ENCODE peak calls at places on chromosomes 13 and 19, in nine cellular contexts. V is tibial nerve, H is lung, W is fibroblast of villous mesenchyme, Y is AG10803, P is spleen, M is stomach, Q is ovary, U is psoas muscle. I is an unnamed sample.

GRCh38 chr19:45591004-45591637 is 6.5 kb upstream of the OPA3 start:
- DNase-seq in V (no peak), H (peak), W (peak), Y (no peak), P (peak), M (peak), Q (no peak), U (peak), I (peak)

GRCh38 chr13:106566682-106567420 is 1.1 kb downstream of the ARGLU1 start:
- DNase-seq in V (peak), H (peak), W (peak), Y (peak), P (peak), M (peak), Q (peak), U (peak), I (peak)

GRCh38 chr13:36493046-36493445 is 60.8 kb downstream of the CCNA1 start:
- DNase-seq in V (no peak), H (no peak), W (no peak), Y (no peak), P (no peak), M (no peak), Q (no peak), U (no peak), I (no peak)

GRCh38 chr19:10372698-10373097 is 7.7 kb downstream of the TYK2 start:
- DNase-seq in V (no peak), H (no peak), W (no peak), Y (no peak), P (no peak), M (no peak), Q (no peak), U (no peak), I (no peak)

GRCh38 chr19:28793391-28794168 is 419.4 kb downstream of the UQCRFS1 start:
- DNase-seq in V (no peak), H (no peak), W (no peak), Y (no peak), P (no peak), M (no peak), Q (no peak), U (no peak), I (no peak)

GRCh38 chr13:40503966-40504591 is 162.4 kb downstream of the FOXO1 start:
- DNase-seq in V (no peak), H (no peak), W (peak), Y (peak), P (no peak), M (no peak), Q (no peak), U (no peak), I (peak)

GRCh38 chr13:73138967-73139491 is 80.2 kb downstream of the KLF5 start:
- DNase-seq in V (no peak), H (no peak), W (no peak), Y (no peak), P (no peak), M (no peak), Q (no peak), U (no peak), I (no peak)

GRCh38 chr13:53045110-53045509 is 16.5 kb downstream of the OLFM4 start:
- DNase-seq in V (peak), H (no peak), W (no peak), Y (no peak), P (no peak), M (peak), Q (peak), U (no peak), I (no peak)

GRCh38 chr13:114234645-114235421 is at the start of gene CDC16:
- DNase-seq in V (peak), H (peak), W (peak), Y (peak), P (peak), M (peak), Q (peak), U (peak), I (peak)

GRCh38 chr13:32969516-32969941 is 46.7 kb upstream of the KL start:
- DNase-seq in V (peak), H (no peak), W (peak), Y (peak), P (no peak), M (no peak), Q (peak), U (no peak), I (peak)

GRCh38 chr19:3276341-3276799 is 51.9 kb downstream of the CELF5 start:
- DNase-seq in V (no peak), H (peak), W (no peak), Y (no peak), P (peak), M (peak), Q (no peak), U (no peak), I (no peak)

GRCh38 chr19:58330458-58330857 is 3.7 kb downstream of the ZSCAN22 start:
- DNase-seq in V (no peak), H (no peak), W (peak), Y (peak), P (no peak), M (peak), Q (no peak), U (no peak), I (peak)

GRCh38 chr13:32017449-32017848 is 14.1 kb upstream of the FRY start:
- DNase-seq in V (no peak), H (no peak), W (no peak), Y (no peak), P (no peak), M (no peak), Q (no peak), U (no peak), I (no peak)

GRCh38 chr13:91805605-91806004 is 407.2 kb downstream of the GPC5 start:
- DNase-seq in V (no peak), H (no peak), W (no peak), Y (no peak), P (no peak), M (no peak), Q (no peak), U (no peak), I (no peak)

GRCh38 chr19:43780706-43781525 is at the start of gene KCNN4:
- DNase-seq in V (no peak), H (no peak), W (peak), Y (peak), P (peak), M (peak), Q (no peak), U (no peak), I (peak)

GRCh38 chr13:82867284-82867683 is 1015.0 kb downstream of the SLITRK1 start:
- DNase-seq in V (no peak), H (no peak), W (no peak), Y (no peak), P (no peak), M (no peak), Q (no peak), U (no peak), I (no peak)

GRCh38 chr13:94674609-94675348 is 37.6 kb downstream of the SOX21 start:
- DNase-seq in V (peak), H (peak), W (peak), Y (peak), P (no peak), M (peak), Q (no peak), U (no peak), I (peak)

GRCh38 chr13:34151885-34152284 is 333.9 kb downstream of the RFC3 start:
- DNase-seq in V (no peak), H (no peak), W (no peak), Y (no peak), P (no peak), M (no peak), Q (no peak), U (no peak), I (no peak)

GRCh38 chr19:3167533-3168272 is 10.9 kb upstream of the S1PR4 start:
- DNase-seq in V (no peak), H (no peak), W (no peak), Y (no peak), P (no peak), M (no peak), Q (no peak), U (no peak), I (no peak)

GRCh38 chr13:111472559-111473460 is 152.4 kb downstream of the TEX29 start:
- DNase-seq in V (no peak), H (no peak), W (no peak), Y (no peak), P (no peak), M (no peak), Q (no peak), U (no peak), I (no peak)

GRCh38 chr13:22451345-22451744 is 729.4 kb upstream of the SGCG start:
- DNase-seq in V (peak), H (no peak), W (peak), Y (no peak), P (no peak), M (no peak), Q (no peak), U (no peak), I (no peak)

GRCh38 chr13:36519432-36519831 is 87.1 kb downstream of the CCNA1 start:
- DNase-seq in V (no peak), H (no peak), W (no peak), Y (no peak), P (no peak), M (no peak), Q (no peak), U (no peak), I (no peak)

DNA sequence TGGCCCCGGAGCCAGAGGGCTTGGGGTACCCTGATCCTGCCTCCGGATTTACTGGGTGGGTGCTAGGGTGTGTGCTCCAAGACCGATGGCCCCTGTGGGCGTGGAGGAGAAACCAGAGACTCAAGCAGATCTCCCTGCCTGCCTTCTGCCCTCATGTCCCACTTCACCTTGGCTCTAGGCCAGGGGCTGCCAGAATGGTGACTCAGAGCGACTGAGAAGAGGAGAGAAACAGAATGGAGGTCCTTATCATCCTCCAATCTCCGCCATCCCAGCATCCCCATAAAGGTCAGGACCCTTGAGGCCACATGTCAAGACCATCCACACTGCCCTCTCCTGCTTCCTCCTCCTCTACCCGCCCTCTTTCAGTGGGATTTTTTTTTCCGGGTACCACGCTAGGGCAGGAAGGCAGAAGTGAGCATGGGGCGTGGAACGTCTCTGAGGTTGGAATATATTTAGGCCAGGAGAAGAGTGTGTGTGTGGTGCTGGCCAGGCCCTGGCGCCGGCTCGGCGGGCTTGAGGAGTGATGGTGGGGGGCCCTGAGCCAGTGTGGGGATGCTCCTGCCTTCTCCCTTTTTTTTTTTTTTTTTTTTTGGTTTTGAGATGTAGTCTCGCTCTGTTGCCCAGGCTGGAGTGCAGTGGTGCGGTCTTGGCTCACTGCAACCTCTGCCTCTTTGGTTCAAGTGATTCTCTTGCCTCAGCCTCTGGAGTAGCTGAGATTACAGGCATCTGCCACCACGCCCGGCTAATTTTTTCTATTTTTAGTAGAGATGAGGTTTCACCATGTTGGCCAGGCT is 22.3 kb downstream of the IER2 start:
- DNase-seq in V (peak), H (peak), W (peak), Y (peak), P (peak), M (peak), Q (peak), U (peak), I (peak)
- H3K4me3 ChIP-seq in V (no peak), H (no peak), W (no peak), Y (no peak), P (no peak), M (no peak), Q (no peak), U (peak), I (no peak)

DNA sequence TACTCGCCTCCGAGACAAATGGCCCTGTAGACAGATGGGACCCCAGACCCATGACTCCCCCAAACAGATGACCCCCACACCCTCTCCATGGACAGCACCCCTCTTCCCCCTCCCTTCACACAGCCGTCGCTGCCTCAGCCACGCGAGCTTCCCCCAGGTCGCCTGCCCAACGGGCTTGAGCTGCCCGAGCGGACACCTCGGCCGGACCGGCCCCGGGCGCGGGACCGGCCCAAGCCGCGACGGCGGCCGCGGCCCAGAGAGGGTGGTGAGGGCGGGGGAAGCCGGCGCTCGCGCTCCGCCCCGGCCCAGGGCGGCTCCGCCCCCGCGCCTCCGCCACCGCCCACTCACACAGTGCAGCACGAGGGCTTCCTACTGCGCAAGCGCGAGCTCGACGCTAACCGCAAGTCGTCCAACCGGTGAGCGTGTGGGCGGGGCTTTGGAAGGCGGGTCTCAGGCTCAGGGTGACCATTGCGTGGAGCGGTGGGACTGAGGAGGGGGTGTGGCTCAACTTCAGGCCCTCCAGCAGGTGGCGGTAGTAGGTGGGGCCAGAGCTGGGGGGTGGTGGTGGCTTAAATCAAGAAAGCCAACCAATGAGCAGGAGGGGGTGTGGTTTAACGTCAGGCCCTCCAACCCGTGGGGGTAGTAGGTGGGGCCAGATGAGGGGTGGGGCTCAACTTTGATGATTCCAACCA is 6.2 kb upstream of the SHKBP1 start:
- DNase-seq in V (peak), H (peak), W (peak), Y (peak), P (peak), M (peak), Q (peak), U (peak), I (peak)
- TF ChIP-seq CTCF in V (no peak), H (no peak), W (no peak), Y (peak), P (no peak), M (no peak), Q (no peak), U (peak), I (no peak)

GRCh38 chr19:8336665-8337064 is 6.4 kb downstream of the KANK3 start:
- DNase-seq in V (no peak), H (no peak), W (no peak), Y (no peak), P (no peak), M (no peak), Q (no peak), U (no peak), I (no peak)
- H3K4me3 ChIP-seq in V (no peak), H (no peak), W (no peak), Y (no peak), P (no peak), M (no peak), Q (no peak), U (peak), I (no peak)

DNA sequence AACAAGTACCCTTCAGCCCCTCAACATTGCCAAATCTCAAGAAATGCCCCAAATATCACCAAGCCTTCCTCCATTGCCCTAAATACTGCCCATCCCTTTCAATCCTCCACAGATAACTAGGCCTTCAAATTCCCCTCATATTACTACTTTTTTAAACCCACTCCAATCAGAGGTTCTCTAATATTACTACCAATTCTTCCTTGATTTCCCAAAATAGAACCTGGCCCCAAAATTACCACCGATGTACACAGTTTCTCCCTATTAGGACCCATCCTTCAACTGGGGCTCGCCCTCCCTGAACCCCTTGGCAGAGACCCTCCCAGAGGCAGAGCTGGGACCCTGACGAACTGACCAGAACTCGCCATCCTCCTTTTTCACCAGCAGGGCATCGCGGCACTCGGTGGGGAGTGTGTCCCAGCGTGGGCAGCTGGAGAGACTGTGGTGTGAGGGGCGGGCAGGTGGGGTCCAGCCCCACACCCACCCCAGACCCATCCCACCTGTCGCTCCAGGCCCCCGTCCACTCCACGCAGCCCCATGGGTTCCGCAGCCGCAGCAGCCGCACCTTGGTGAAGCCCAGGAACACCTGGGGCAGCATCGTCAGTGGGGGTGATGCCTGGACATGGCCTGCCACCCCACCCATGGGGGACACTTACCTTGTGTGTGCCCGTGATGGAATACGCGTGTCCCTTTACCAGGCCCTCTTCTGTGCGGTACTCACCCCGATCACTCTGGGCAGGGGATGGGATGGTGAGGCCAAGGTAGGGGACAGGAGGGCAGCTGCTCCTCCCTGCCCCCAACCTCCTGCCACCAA is 6.1 kb downstream of the CAPN12 start:
- DNase-seq in V (no peak), H (no peak), W (no peak), Y (no peak), P (peak), M (no peak), Q (no peak), U (no peak), I (no peak)
- TF ChIP-seq CTCF in V (no peak), H (no peak), W (no peak), Y (no peak), P (no peak), M (no peak), Q (no peak), U (no peak), I (no peak)

DNA sequence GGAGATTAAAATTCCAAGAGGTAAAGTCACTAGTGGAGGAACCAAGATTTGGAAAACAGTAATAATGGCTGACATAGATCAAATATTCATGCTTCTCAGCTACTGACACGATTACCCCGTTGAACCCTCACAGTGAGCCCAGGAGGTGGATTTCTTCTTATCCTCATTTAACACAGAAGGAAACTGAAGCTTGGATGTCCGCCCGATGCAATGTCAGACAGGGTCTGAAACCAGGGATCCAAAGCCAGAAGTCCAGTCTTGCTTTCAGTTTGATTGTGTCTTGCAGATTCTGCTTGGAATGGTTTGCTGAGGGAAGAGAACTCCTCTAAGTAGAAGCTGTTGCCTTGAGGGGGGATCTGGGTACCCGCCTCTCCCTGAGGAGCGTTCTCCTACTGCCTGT is 404.7 kb downstream of the KCNRG start:
- DNase-seq in V (no peak), H (no peak), W (no peak), Y (no peak), P (no peak), M (peak), Q (no peak), U (no peak), I (no peak)
- H3K4me3 ChIP-seq in V (no peak), H (no peak), W (no peak), Y (no peak), P (no peak), M (no peak), Q (no peak), U (peak), I (no peak)

GRCh38 chr13:113231306-113232207 is 22.1 kb downstream of the CUL4A start:
- DNase-seq in V (no peak), H (no peak), W (no peak), Y (no peak), P (no peak), M (no peak), Q (no peak), U (no peak), I (no peak)
- TF ChIP-seq CTCF in V (no peak), H (no peak), W (no peak), Y (no peak), P (no peak), M (no peak), Q (no peak), U (no peak), I (no peak)

GRCh38 chr13:84460989-84461388 is 578.7 kb upstream of the SLITRK1 start:
- DNase-seq in V (no peak), H (no peak), W (no peak), Y (no peak), P (no peak), M (no peak), Q (no peak), U (no peak), I (no peak)
- H3K4me3 ChIP-seq in V (no peak), H (no peak), W (no peak), Y (no peak), P (no peak), M (no peak), Q (no peak), U (no peak), I (no peak)

GRCh38 chr13:96065851-96066250 is 12.7 kb upstream of the UGGT2 start:
- DNase-seq in V (no peak), H (no peak), W (no peak), Y (no peak), P (no peak), M (no peak), Q (no peak), U (no peak), I (no peak)
- TF ChIP-seq CTCF in V (no peak), H (no peak), W (no peak), Y (no peak), P (no peak), M (no peak), Q (no peak), U (no peak), I (no peak)